ENCODE peak calls at places on chromosomes 5 and 9, in five cellular contexts. One of them, this sample, is unnamed. For H3K36me3, the result is how much of the 10 kb centered on the place peaks cover.

GRCh38 chr9:93580654-93581380 is 4.4 kb downstream of the PHF2 start:
- DNase-seq in spleen: no peak
- DNase-seq in CD8-positive, alpha-beta T cell: no peak
- DNase-seq in lung: no peak
- DNase-seq in psoas muscle: no peak
- DNase-seq in this sample: no peak

GRCh38 chr5:178577376-178577839 is 12.8 kb downstream of the COL23A1 start:
- DNase-seq in lung: no peak
- DNase-seq in psoas muscle: no peak
- DNase-seq in spleen: no peak
- DNase-seq in CD8-positive, alpha-beta T cell: no peak
- DNase-seq in this sample: no peak

GRCh38 chr5:87246046-87246445 is 21.6 kb upstream of the RASA1 start:
- DNase-seq in lung: no peak
- DNase-seq in spleen: no peak
- DNase-seq in CD8-positive, alpha-beta T cell: no peak
- DNase-seq in psoas muscle: no peak
- DNase-seq in this sample: no peak

GRCh38 chr5:38453506-38453905 is 102.9 kb downstream of the LIFR start:
- DNase-seq in CD8-positive, alpha-beta T cell: peak
- DNase-seq in spleen: no peak
- DNase-seq in psoas muscle: no peak
- DNase-seq in lung: no peak
- DNase-seq in this sample: no peak

GRCh38 chr5:132257131-132258101 is at the start of gene PDLIM4:
- DNase-seq in spleen: peak
- DNase-seq in psoas muscle: peak
- DNase-seq in lung: no peak
- DNase-seq in CD8-positive, alpha-beta T cell: peak
- DNase-seq in this sample: no peak

GRCh38 chr5:6583049-6583880 is 49.6 kb downstream of the NSUN2 start:
- DNase-seq in psoas muscle: peak
- DNase-seq in CD8-positive, alpha-beta T cell: no peak
- DNase-seq in spleen: no peak
- DNase-seq in lung: peak
- DNase-seq in this sample: no peak

GRCh38 chr9:72410214-72410613 is 45.2 kb upstream of the ZFAND5 start:
- DNase-seq in CD8-positive, alpha-beta T cell: no peak
- DNase-seq in lung: no peak
- DNase-seq in psoas muscle: no peak
- DNase-seq in spleen: no peak
- DNase-seq in this sample: no peak

GRCh38 chr5:143008809-143009521 is 238.8 kb downstream of the ARHGAP26 start:
- DNase-seq in spleen: no peak
- DNase-seq in lung: no peak
- DNase-seq in psoas muscle: no peak
- DNase-seq in CD8-positive, alpha-beta T cell: peak
- DNase-seq in this sample: peak

GRCh38 chr5:90612930-90613329 is 54.3 kb downstream of the ADGRV1 start:
- DNase-seq in CD8-positive, alpha-beta T cell: no peak
- DNase-seq in lung: no peak
- DNase-seq in spleen: no peak
- DNase-seq in psoas muscle: no peak
- DNase-seq in this sample: no peak

GRCh38 chr9:5762421-5762820 is 70.5 kb downstream of the ERMP1 start:
- DNase-seq in psoas muscle: no peak
- DNase-seq in spleen: no peak
- DNase-seq in CD8-positive, alpha-beta T cell: no peak
- DNase-seq in lung: no peak
- DNase-seq in this sample: no peak

GRCh38 chr5:58245479-58245845 is 214.4 kb downstream of the PLK2 start:
- DNase-seq in lung: no peak
- DNase-seq in psoas muscle: no peak
- DNase-seq in spleen: no peak
- DNase-seq in CD8-positive, alpha-beta T cell: no peak
- DNase-seq in this sample: no peak

GRCh38 chr5:132459031-132459982 is 31.3 kb downstream of the IRF1 start:
- DNase-seq in psoas muscle: peak
- DNase-seq in lung: peak
- DNase-seq in CD8-positive, alpha-beta T cell: no peak
- DNase-seq in spleen: peak
- DNase-seq in this sample: peak

DNA sequence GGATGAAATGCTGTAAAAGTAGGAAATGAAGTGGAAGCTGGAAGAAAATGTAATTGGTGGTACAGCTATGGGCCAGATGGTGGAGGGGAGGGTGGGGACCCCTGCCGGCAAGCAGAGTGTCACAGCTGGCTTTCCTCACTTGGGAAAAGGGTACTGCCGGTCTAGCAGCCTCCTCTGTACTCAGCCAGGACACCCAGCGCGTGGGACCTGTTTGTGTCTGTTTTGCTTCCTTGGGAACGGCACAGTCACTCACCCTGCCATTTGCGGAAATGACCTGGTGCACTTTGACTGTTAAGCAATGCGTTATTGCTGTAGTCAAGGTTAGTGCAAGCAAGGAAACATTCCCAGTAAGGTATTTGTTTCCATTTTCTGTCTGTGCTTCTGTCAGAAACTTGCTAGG is 10.1 kb downstream of the TMEM252 start:
- DNase-seq in psoas muscle: peak
- DNase-seq in CD8-positive, alpha-beta T cell: no peak
- DNase-seq in spleen: peak
- DNase-seq in lung: peak
- DNase-seq in this sample: no peak
- TF ChIP-seq CTCF in psoas muscle: no peak
- TF ChIP-seq CTCF in CD8-positive, alpha-beta T cell: no peak
- TF ChIP-seq CTCF in spleen: no peak
- TF ChIP-seq CTCF in lung: no peak
- TF ChIP-seq CTCF in this sample: peak

GRCh38 chr9:2634158-2634557 is 12.6 kb downstream of the VLDLR start:
- DNase-seq in psoas muscle: no peak
- DNase-seq in lung: no peak
- DNase-seq in spleen: no peak
- DNase-seq in CD8-positive, alpha-beta T cell: no peak
- DNase-seq in this sample: no peak
- H3K36me3 ChIP-seq in psoas muscle: under half
- H3K36me3 ChIP-seq in lung: under half
- H3K36me3 ChIP-seq in spleen: under half
- H3K36me3 ChIP-seq in CD8-positive, alpha-beta T cell: under half
- H3K36me3 ChIP-seq in this sample: under half

GRCh38 chr5:71783891-71784290 is 64.8 kb downstream of the CARTPT start:
- DNase-seq in psoas muscle: no peak
- DNase-seq in lung: no peak
- DNase-seq in CD8-positive, alpha-beta T cell: no peak
- DNase-seq in spleen: no peak
- DNase-seq in this sample: no peak
- H3K4me3 ChIP-seq in psoas muscle: no peak
- H3K4me3 ChIP-seq in lung: no peak
- H3K4me3 ChIP-seq in CD8-positive, alpha-beta T cell: no peak
- H3K4me3 ChIP-seq in spleen: no peak
- H3K4me3 ChIP-seq in this sample: no peak

DNA sequence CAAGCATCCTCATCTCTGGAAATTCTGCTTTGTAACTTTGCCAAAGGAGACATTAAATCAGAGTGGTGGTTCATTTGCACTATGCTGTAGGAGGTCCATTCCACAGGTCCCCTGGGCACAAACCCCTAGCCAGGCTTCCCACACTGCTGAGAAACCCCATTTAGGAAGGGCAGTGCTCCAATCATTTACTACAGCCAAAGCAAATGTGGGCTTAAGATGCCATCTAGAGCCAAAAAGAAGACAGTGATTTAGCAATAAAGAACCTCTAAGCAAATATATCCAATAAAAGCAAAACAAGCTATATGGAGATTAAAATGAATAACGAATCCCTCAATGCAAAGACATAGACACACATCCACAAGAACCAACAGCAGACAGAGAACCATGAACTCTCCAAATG is 129.0 kb upstream of the ALDH1B1 start:
- DNase-seq in spleen: no peak
- DNase-seq in lung: no peak
- DNase-seq in CD8-positive, alpha-beta T cell: no peak
- DNase-seq in psoas muscle: no peak
- DNase-seq in this sample: no peak
- TF ChIP-seq CTCF in spleen: no peak
- TF ChIP-seq CTCF in lung: no peak
- TF ChIP-seq CTCF in CD8-positive, alpha-beta T cell: no peak
- TF ChIP-seq CTCF in psoas muscle: no peak
- TF ChIP-seq CTCF in this sample: peak

DNA sequence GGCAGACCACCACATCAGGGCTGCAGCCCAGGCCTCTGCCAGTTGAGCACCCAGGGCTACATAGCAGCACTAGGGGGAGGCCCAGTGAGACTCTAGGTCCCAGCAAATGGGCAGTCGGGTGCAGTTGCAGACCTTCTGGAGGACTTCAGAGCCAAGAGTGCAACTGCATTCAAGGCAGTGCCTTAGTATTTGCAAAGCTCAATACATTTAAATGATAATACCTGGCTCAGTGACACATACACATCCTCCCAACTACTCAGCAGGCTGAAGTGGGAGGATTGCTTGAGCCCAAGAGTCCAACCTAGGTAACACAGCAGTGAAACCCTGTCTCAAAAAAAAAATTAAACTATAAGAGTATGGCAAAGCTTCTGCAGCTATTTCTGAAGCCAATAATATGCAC is 38.6 kb upstream of the TMOD1 start:
- DNase-seq in CD8-positive, alpha-beta T cell: no peak
- DNase-seq in psoas muscle: no peak
- DNase-seq in spleen: no peak
- DNase-seq in lung: no peak
- DNase-seq in this sample: no peak
- H3K36me3 ChIP-seq in CD8-positive, alpha-beta T cell: under half
- H3K36me3 ChIP-seq in psoas muscle: under half
- H3K36me3 ChIP-seq in spleen: under half
- H3K36me3 ChIP-seq in lung: under half
- H3K36me3 ChIP-seq in this sample: under half

GRCh38 chr9:128503870-128504269 is 649 bp upstream of the GLE1 start:
- DNase-seq in spleen: peak
- DNase-seq in psoas muscle: peak
- DNase-seq in CD8-positive, alpha-beta T cell: no peak
- DNase-seq in lung: peak
- DNase-seq in this sample: no peak
- H3K4me3 ChIP-seq in spleen: peak
- H3K4me3 ChIP-seq in psoas muscle: peak
- H3K4me3 ChIP-seq in CD8-positive, alpha-beta T cell: peak
- H3K4me3 ChIP-seq in lung: no peak
- H3K4me3 ChIP-seq in this sample: peak

DNA sequence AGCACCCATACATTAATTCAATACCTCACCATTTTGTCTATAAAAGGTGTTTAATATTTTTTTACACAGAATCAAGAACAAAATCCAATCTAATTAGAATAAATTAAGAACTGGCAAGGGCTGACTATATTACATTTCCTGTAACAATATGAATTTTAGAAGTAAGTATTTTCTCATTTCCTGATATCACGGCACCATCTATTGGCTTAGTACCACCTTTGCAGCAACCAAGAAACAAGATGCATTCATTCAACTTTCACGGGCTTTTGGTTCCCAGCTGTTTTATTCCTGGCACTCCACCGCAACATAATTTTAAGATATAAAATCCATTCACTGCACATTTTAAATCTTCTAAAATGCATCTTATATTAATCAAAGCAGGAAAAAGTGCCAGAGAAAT is 20.6 kb downstream of the PSMB7 start:
- DNase-seq in CD8-positive, alpha-beta T cell: no peak
- DNase-seq in psoas muscle: no peak
- DNase-seq in spleen: no peak
- DNase-seq in lung: no peak
- DNase-seq in this sample: no peak
- TF ChIP-seq CTCF in CD8-positive, alpha-beta T cell: no peak
- TF ChIP-seq CTCF in psoas muscle: no peak
- TF ChIP-seq CTCF in spleen: no peak
- TF ChIP-seq CTCF in lung: no peak
- TF ChIP-seq CTCF in this sample: no peak

GRCh38 chr9:132311978-132312377 is 42.8 kb downstream of the SETX start:
- DNase-seq in CD8-positive, alpha-beta T cell: no peak
- DNase-seq in spleen: no peak
- DNase-seq in psoas muscle: no peak
- DNase-seq in lung: no peak
- DNase-seq in this sample: no peak
- H3K36me3 ChIP-seq in CD8-positive, alpha-beta T cell: under half
- H3K36me3 ChIP-seq in spleen: under half
- H3K36me3 ChIP-seq in psoas muscle: half or more
- H3K36me3 ChIP-seq in lung: under half
- H3K36me3 ChIP-seq in this sample: under half

GRCh38 chr5:63346451-63346850 is 615.8 kb downstream of the HTR1A start:
- DNase-seq in CD8-positive, alpha-beta T cell: no peak
- DNase-seq in spleen: no peak
- DNase-seq in lung: no peak
- DNase-seq in psoas muscle: no peak
- DNase-seq in this sample: no peak

DNA sequence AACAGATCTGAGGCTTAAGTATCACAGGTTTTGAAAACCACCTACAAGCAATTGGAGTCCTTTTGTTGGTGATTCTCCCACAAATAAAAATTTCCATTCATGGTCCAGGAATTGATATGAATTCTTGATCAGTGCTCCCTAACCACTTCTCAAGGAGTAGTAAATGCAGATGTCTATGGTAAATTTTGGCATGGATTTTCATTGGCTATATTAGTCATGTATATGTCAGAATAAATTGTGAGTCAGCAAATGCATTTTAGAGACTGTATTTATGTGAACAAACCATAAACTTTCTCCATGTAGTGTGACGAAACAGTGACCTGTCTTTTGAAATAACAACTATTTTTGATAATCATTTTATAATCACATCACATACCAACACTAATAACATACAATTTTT is 611.1 kb downstream of the HTR1A start:
- DNase-seq in psoas muscle: no peak
- DNase-seq in CD8-positive, alpha-beta T cell: no peak
- DNase-seq in lung: no peak
- DNase-seq in spleen: no peak
- DNase-seq in this sample: no peak
- H3K4me3 ChIP-seq in psoas muscle: no peak
- H3K4me3 ChIP-seq in CD8-positive, alpha-beta T cell: no peak
- H3K4me3 ChIP-seq in lung: no peak
- H3K4me3 ChIP-seq in spleen: no peak
- H3K4me3 ChIP-seq in this sample: no peak

DNA sequence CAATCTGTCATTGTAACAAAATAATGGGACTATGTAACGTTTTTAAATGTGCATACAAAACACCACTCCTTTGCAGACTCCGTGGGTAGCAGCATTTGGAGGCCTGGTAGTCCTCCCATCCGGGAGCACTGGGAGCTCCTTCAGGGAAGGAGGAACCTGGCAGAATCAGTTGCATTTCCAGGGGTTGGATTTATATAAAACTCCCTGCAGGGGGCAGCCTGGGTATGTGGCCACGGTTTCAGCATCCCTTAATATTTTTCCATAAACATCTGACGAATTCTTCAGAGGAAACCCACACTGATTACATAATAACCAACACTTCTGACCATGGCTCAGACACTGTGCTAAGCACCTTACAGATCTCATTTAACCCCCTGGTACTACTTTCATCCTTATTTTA is 6.1 kb upstream of the AFAP1L1 start:
- DNase-seq in lung: no peak
- DNase-seq in spleen: no peak
- DNase-seq in CD8-positive, alpha-beta T cell: no peak
- DNase-seq in psoas muscle: no peak
- DNase-seq in this sample: no peak
- TF ChIP-seq CTCF in lung: peak
- TF ChIP-seq CTCF in spleen: no peak
- TF ChIP-seq CTCF in CD8-positive, alpha-beta T cell: no peak
- TF ChIP-seq CTCF in psoas muscle: peak
- TF ChIP-seq CTCF in this sample: peak

This sample was measured in kidney epithelial cell.